ENCODE peak calls at places on chromosomes 5 and 9, in four cellular contexts. U is H1, D is GM12878, Z is K562. M is an unnamed sample.

GRCh38 chr5:142012186-142012785 is 541 bp downstream of the GNPDA1 start:
- DNase-seq in U (peak), D (no peak), Z (peak), M (peak)

GRCh38 chr5:359301-359897 is 37.9 kb downstream of the AHRR start:
- DNase-seq in U (no peak), D (no peak), Z (peak), M (no peak)

GRCh38 chr9:89993678-89994630 is 389.1 kb downstream of the GADD45G start:
- DNase-seq in U (no peak), D (no peak), Z (no peak), M (peak)

GRCh38 chr5:158640581-158640980 is 459.1 kb downstream of the EBF1 start:
- DNase-seq in U (no peak), D (no peak), Z (no peak), M (no peak)

GRCh38 chr5:118857700-118858099 is 130.6 kb downstream of the DTWD2 start:
- DNase-seq in U (no peak), D (no peak), Z (no peak), M (no peak)

GRCh38 chr9:98045234-98046160 is 11.0 kb upstream of the NANS start:
- DNase-seq in U (no peak), D (peak), Z (peak), M (peak)

GRCh38 chr5:116970318-116970717 is 395.7 kb upstream of the SEMA6A start:
- DNase-seq in U (no peak), D (no peak), Z (no peak), M (no peak)

GRCh38 chr5:133030343-133031005 is 4.1 kb upstream of the ZCCHC10 start:
- DNase-seq in U (no peak), D (no peak), Z (no peak), M (no peak)

GRCh38 chr5:102807878-102808502 is 52.9 kb downstream of the PAM start:
- DNase-seq in U (no peak), D (no peak), Z (no peak), M (peak)

GRCh38 chr5:151315998-151316597 is 12.5 kb upstream of the SLC36A3 start:
- DNase-seq in U (no peak), D (peak), Z (peak), M (peak)

GRCh38 chr5:135069016-135069770 is 35.2 kb upstream of the PITX1 start:
- DNase-seq in U (no peak), D (no peak), Z (no peak), M (no peak)

GRCh38 chr9:36941441-36941840 is 92.6 kb downstream of the PAX5 start:
- DNase-seq in U (no peak), D (no peak), Z (no peak), M (no peak)

GRCh38 chr9:115943591-115944165 is 209.9 kb upstream of the PAPPA start:
- DNase-seq in U (no peak), D (no peak), Z (no peak), M (no peak)

GRCh38 chr9:115941561-115942315 is 211.9 kb upstream of the PAPPA start:
- DNase-seq in U (no peak), D (no peak), Z (no peak), M (no peak)

GRCh38 chr9:115945009-115945431 is 208.6 kb upstream of the PAPPA start:
- DNase-seq in U (no peak), D (no peak), Z (no peak), M (peak)

GRCh38 chr9:115946530-115946929 is 207.1 kb upstream of the PAPPA start:
- DNase-seq in U (no peak), D (no peak), Z (no peak), M (peak)

GRCh38 chr9:115944166-115944948 is 209.2 kb upstream of the PAPPA start:
- DNase-seq in U (no peak), D (no peak), Z (no peak), M (peak)
- TF ChIP-seq KDM1A in U (no peak), D (no peak), Z (no peak), M (no peak)

GRCh38 chr9:113598883-113599282 is 135.4 kb downstream of the RGS3 start:
- DNase-seq in U (no peak), D (no peak), Z (no peak), M (no peak)

GRCh38 chr9:113598451-113598850 is 134.9 kb downstream of the RGS3 start:
- DNase-seq in U (no peak), D (no peak), Z (no peak), M (no peak)

GRCh38 chr9:113600477-113600851 is 136.9 kb downstream of the RGS3 start:
- DNase-seq in U (no peak), D (no peak), Z (no peak), M (no peak)

GRCh38 chr9:113600871-113601545 is 137.5 kb downstream of the RGS3 start:
- DNase-seq in U (no peak), D (no peak), Z (no peak), M (no peak)

GRCh38 chr9:113599647-113600476 is 136.3 kb downstream of the RGS3 start:
- DNase-seq in U (no peak), D (no peak), Z (no peak), M (no peak)
- TF ChIP-seq KDM1A in U (peak), D (no peak), Z (no peak), M (no peak)

GRCh38 chr9:129230302-129230701 is 52.2 kb upstream of the IER5L start:
- DNase-seq in U (no peak), D (no peak), Z (no peak), M (no peak)
- TF ChIP-seq KDM1A in U (peak), D (no peak), Z (no peak), M (no peak)

DNA sequence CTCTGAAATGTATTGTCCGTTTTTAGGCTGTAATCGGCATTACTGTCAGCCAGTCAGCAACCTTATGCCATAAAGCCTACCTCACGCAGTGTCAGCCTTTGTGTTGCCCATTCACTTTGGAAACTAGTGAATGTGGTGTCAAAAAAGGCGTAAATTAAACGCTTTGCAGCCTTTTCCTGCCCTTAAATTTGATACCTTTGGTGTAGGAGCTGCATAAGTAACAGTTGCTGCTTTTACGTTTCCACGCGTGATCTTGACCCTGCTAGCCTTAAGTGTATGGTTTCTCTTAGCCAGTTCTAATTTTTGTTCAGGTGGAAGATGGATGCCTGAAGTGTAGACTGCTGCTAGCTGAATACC is 257.7 kb downstream of the EPB41L4A start:
- DNase-seq in U (no peak), D (no peak), Z (no peak), M (no peak)
- TF ChIP-seq KDM1A in U (no peak), D (no peak), Z (no peak), M (no peak)

GRCh38 chr9:134490446-134490845 is 151.2 kb upstream of the COL5A1 start:
- DNase-seq in U (no peak), D (no peak), Z (no peak), M (no peak)
- TF ChIP-seq KDM1A in U (no peak), D (no peak), Z (no peak), M (no peak)

GRCh38 chr9:124343533-124344290 is 71.5 kb downstream of the PSMB7 start:
- DNase-seq in U (no peak), D (no peak), Z (no peak), M (no peak)
- TF ChIP-seq KDM1A in U (no peak), D (no peak), Z (no peak), M (no peak)